ENCODE peak calls at places on chromosome 22, in seven cellular contexts. K, N, E, B, T, H and A are unnamed samples.

GRCh38 chr22:38413085-38414008 is 41.7 kb downstream of the KCNJ4 start:
- DNase-seq in K (no peak), N (no peak), E (peak), B (no peak), T (no peak), H (no peak), A (no peak)

GRCh38 chr22:27896251-27896650 is 22.8 kb downstream of the PITPNB start:
- DNase-seq in K (no peak), N (no peak), E (no peak), B (no peak), T (no peak), H (no peak), A (no peak)

GRCh38 chr22:31122532-31123291 is at the start of gene INPP5J:
- DNase-seq in K (peak), N (no peak), E (peak), B (no peak), T (peak), H (peak), A (no peak)

GRCh38 chr22:29883831-29884139 is 811 bp downstream of the MTMR3 start:
- DNase-seq in K (peak), N (no peak), E (no peak), B (no peak), T (no peak), H (no peak), A (no peak)

GRCh38 chr22:32018056-32018455 is 25.0 kb upstream of the SLC5A1 start:
- DNase-seq in K (peak), N (no peak), E (no peak), B (no peak), T (no peak), H (peak), A (peak)

GRCh38 chr22:37442537-37442936 is 15.3 kb upstream of the ELFN2 start:
- DNase-seq in K (peak), N (no peak), E (peak), B (no peak), T (no peak), H (peak), A (peak)

GRCh38 chr22:44587004-44587793 is 89.2 kb upstream of the RTL6 start:
- DNase-seq in K (no peak), N (no peak), E (peak), B (peak), T (no peak), H (no peak), A (no peak)

GRCh38 chr22:49948573-49948957 is 12.0 kb upstream of the PIM3 start:
- DNase-seq in K (no peak), N (no peak), E (no peak), B (no peak), T (no peak), H (peak), A (no peak)

GRCh38 chr22:23411739-23412138 is 168.4 kb downstream of the IGLL1 start:
- DNase-seq in K (no peak), N (no peak), E (no peak), B (no peak), T (no peak), H (no peak), A (no peak)

GRCh38 chr22:50045211-50046018 is 12.7 kb downstream of the TTLL8 start:
- DNase-seq in K (no peak), N (no peak), E (no peak), B (no peak), T (no peak), H (no peak), A (no peak)

GRCh38 chr22:31055322-31056159 is 25.6 kb upstream of the SMTN start:
- DNase-seq in K (peak), N (no peak), E (peak), B (peak), T (peak), H (peak), A (peak)

GRCh38 chr22:39308614-39309363 is 10.6 kb downstream of the RPL3 start:
- DNase-seq in K (peak), N (no peak), E (no peak), B (no peak), T (no peak), H (peak), A (peak)

GRCh38 chr22:19974233-19974861 is 32.7 kb upstream of the TXNRD2 start:
- DNase-seq in K (peak), N (no peak), E (peak), B (no peak), T (peak), H (peak), A (peak)

GRCh38 chr22:50665738-50666137 is 6.9 kb upstream of the SHANK3 start:
- DNase-seq in K (no peak), N (no peak), E (no peak), B (no peak), T (no peak), H (no peak), A (peak)

GRCh38 chr22:35648066-35649025 is at the start of gene APOL6:
- DNase-seq in K (peak), N (no peak), E (peak), B (no peak), T (no peak), H (peak), A (peak)

GRCh38 chr22:37362618-37363017 is 64.7 kb downstream of the ELFN2 start:
- DNase-seq in K (no peak), N (no peak), E (no peak), B (no peak), T (no peak), H (no peak), A (no peak)

GRCh38 chr22:40512426-40513136 is 123.9 kb downstream of the MRTFA start:
- DNase-seq in K (peak), N (no peak), E (no peak), B (peak), T (no peak), H (peak), A (no peak)

GRCh38 chr22:39431821-39432251 is 25.0 kb upstream of the MGAT3 start:
- DNase-seq in K (peak), N (no peak), E (no peak), B (no peak), T (no peak), H (no peak), A (no peak)

GRCh38 chr22:19917389-19918138 is 24.0 kb upstream of the COMT start:
- DNase-seq in K (no peak), N (no peak), E (no peak), B (no peak), T (no peak), H (no peak), A (no peak)

GRCh38 chr22:21082248-21082647 is 36.5 kb downstream of the LRRC74B start:
- DNase-seq in K (no peak), N (no peak), E (no peak), B (no peak), T (no peak), H (peak), A (no peak)

GRCh38 chr22:35335468-35335867 is 35.8 kb downstream of the TOM1 start:
- DNase-seq in K (no peak), N (no peak), E (no peak), B (no peak), T (no peak), H (no peak), A (no peak)

GRCh38 chr22:27381552-27381951 is 420.0 kb downstream of the MN1 start:
- DNase-seq in K (no peak), N (no peak), E (peak), B (no peak), T (no peak), H (no peak), A (no peak)

GRCh38 chr22:30250713-30251267 is 4.2 kb upstream of the LIF start:
- DNase-seq in K (no peak), N (no peak), E (no peak), B (peak), T (no peak), H (peak), A (no peak)

GRCh38 chr22:43642807-43643206 is 169.3 kb downstream of the EFCAB6 start:
- DNase-seq in K (no peak), N (no peak), E (no peak), B (no peak), T (no peak), H (no peak), A (no peak)

GRCh38 chr22:26485991-26486390 is 2.3 kb downstream of the SRRD start:
- DNase-seq in K (no peak), N (no peak), E (no peak), B (no peak), T (no peak), H (no peak), A (no peak)

GRCh38 chr22:18119409-18120110 is 9.0 kb downstream of the TUBA8 start:
- DNase-seq in K (no peak), N (no peak), E (no peak), B (no peak), T (no peak), H (no peak), A (peak)

GRCh38 chr22:47172771-47173534 is 410.5 kb downstream of the TBC1D22A start:
- DNase-seq in K (no peak), N (no peak), E (no peak), B (no peak), T (no peak), H (no peak), A (no peak)

GRCh38 chr22:20420157-20420842 is 17.3 kb downstream of the SCARF2 start:
- DNase-seq in K (no peak), N (no peak), E (no peak), B (no peak), T (no peak), H (no peak), A (no peak)

GRCh38 chr22:31327786-31328544 is 18.2 kb downstream of the PATZ1 start:
- DNase-seq in K (no peak), N (no peak), E (no peak), B (no peak), T (no peak), H (no peak), A (no peak)

GRCh38 chr22:35882226-35883027 is 146.2 kb downstream of the RBFOX2 start:
- DNase-seq in K (no peak), N (no peak), E (no peak), B (no peak), T (no peak), H (no peak), A (peak)

GRCh38 chr22:46023558-46023981 is 46.6 kb upstream of the WNT7B start:
- DNase-seq in K (no peak), N (no peak), E (no peak), B (peak), T (no peak), H (no peak), A (no peak)

GRCh38 chr22:26558246-26558895 is 31.6 kb downstream of the TPST2 start:
- DNase-seq in K (peak), N (no peak), E (no peak), B (no peak), T (no peak), H (no peak), A (no peak)

GRCh38 chr22:35919002-35919542 is 109.6 kb downstream of the RBFOX2 start:
- DNase-seq in K (no peak), N (no peak), E (no peak), B (no peak), T (no peak), H (no peak), A (no peak)

GRCh38 chr22:21712751-21713427 is 22.7 kb downstream of the YPEL1 start:
- DNase-seq in K (peak), N (no peak), E (no peak), B (no peak), T (peak), H (peak), A (peak)

GRCh38 chr22:29879738-29880137 is 3.2 kb upstream of the MTMR3 start:
- DNase-seq in K (no peak), N (no peak), E (no peak), B (no peak), T (peak), H (no peak), A (no peak)

GRCh38 chr22:49011379-49011768 is 816.3 kb downstream of the BRD1 start:
- DNase-seq in K (no peak), N (no peak), E (no peak), B (no peak), T (no peak), H (no peak), A (no peak)

GRCh38 chr22:31206896-31207687 is 5.0 kb upstream of the LIMK2 start:
- DNase-seq in K (no peak), N (no peak), E (peak), B (no peak), T (no peak), H (no peak), A (no peak)

GRCh38 chr22:28978158-28978557 is 83.5 kb downstream of the C22orf31 start:
- DNase-seq in K (peak), N (no peak), E (no peak), B (no peak), T (no peak), H (no peak), A (no peak)

GRCh38 chr22:32023251-32023827 is 19.7 kb upstream of the SLC5A1 start:
- DNase-seq in K (no peak), N (no peak), E (no peak), B (no peak), T (no peak), H (no peak), A (no peak)

GRCh38 chr22:39820266-39820665 is 73.3 kb downstream of the ENTHD1 start:
- DNase-seq in K (peak), N (no peak), E (no peak), B (peak), T (no peak), H (peak), A (no peak)